ENCODE peak calls at places on chromosomes 16 and 17, in five cellular contexts. One of them, this sample, is unnamed. For H3K36me3, the result is how much of the 10 kb centered on the place peaks cover.

GRCh38 chr16:11156401-11156800 is 99.6 kb downstream of the SOCS1 start:
- DNase-seq in CD4-positive, alpha-beta memory T cell: no peak
- DNase-seq in right atrium auricular region: no peak
- DNase-seq in GM23248: no peak
- DNase-seq in thyroid gland: no peak
- DNase-seq in this sample: no peak

GRCh38 chr17:82795615-82796014 is 43.8 kb downstream of the TBCD start:
- DNase-seq in CD4-positive, alpha-beta memory T cell: no peak
- DNase-seq in right atrium auricular region: no peak
- DNase-seq in GM23248: no peak
- DNase-seq in thyroid gland: no peak
- DNase-seq in this sample: no peak

GRCh38 chr16:84815446-84815845 is 4.3 kb upstream of the CRISPLD2 start:
- DNase-seq in CD4-positive, alpha-beta memory T cell: no peak
- DNase-seq in right atrium auricular region: no peak
- DNase-seq in GM23248: no peak
- DNase-seq in thyroid gland: no peak
- DNase-seq in this sample: no peak

GRCh38 chr17:41284043-41284442 is 8.5 kb downstream of the KRTAP9-7 start:
- DNase-seq in CD4-positive, alpha-beta memory T cell: no peak
- DNase-seq in right atrium auricular region: no peak
- DNase-seq in GM23248: peak
- DNase-seq in thyroid gland: no peak
- DNase-seq in this sample: no peak

GRCh38 chr17:5370411-5370810 is 49.1 kb downstream of the NUP88 start:
- DNase-seq in CD4-positive, alpha-beta memory T cell: no peak
- DNase-seq in right atrium auricular region: no peak
- DNase-seq in GM23248: no peak
- DNase-seq in thyroid gland: no peak
- DNase-seq in this sample: no peak

GRCh38 chr17:78133971-78134898 is 3.7 kb downstream of the TMC8 start:
- DNase-seq in CD4-positive, alpha-beta memory T cell: peak
- DNase-seq in right atrium auricular region: no peak
- DNase-seq in GM23248: peak
- DNase-seq in thyroid gland: peak
- DNase-seq in this sample: no peak

GRCh38 chr17:72683506-72684404 is 408.7 kb downstream of the SLC39A11 start:
- DNase-seq in CD4-positive, alpha-beta memory T cell: no peak
- DNase-seq in right atrium auricular region: no peak
- DNase-seq in GM23248: peak
- DNase-seq in thyroid gland: no peak
- DNase-seq in this sample: no peak

GRCh38 chr17:15659236-15659635 is 24.9 kb downstream of the TRIM16 start:
- DNase-seq in CD4-positive, alpha-beta memory T cell: no peak
- DNase-seq in right atrium auricular region: no peak
- DNase-seq in GM23248: no peak
- DNase-seq in thyroid gland: peak
- DNase-seq in this sample: no peak

GRCh38 chr16:84087461-84088151 is 29.1 kb downstream of the MBTPS1 start:
- DNase-seq in CD4-positive, alpha-beta memory T cell: no peak
- DNase-seq in right atrium auricular region: no peak
- DNase-seq in GM23248: no peak
- DNase-seq in thyroid gland: no peak
- DNase-seq in this sample: no peak

GRCh38 chr16:31880322-31880979 is 6.8 kb downstream of the ZNF267 start:
- DNase-seq in CD4-positive, alpha-beta memory T cell: no peak
- DNase-seq in right atrium auricular region: no peak
- DNase-seq in GM23248: peak
- DNase-seq in thyroid gland: peak
- DNase-seq in this sample: no peak

GRCh38 chr17:19706791-19707727 is 9.3 kb downstream of the SLC47A2 start:
- DNase-seq in CD4-positive, alpha-beta memory T cell: no peak
- DNase-seq in right atrium auricular region: peak
- DNase-seq in GM23248: no peak
- DNase-seq in thyroid gland: no peak
- DNase-seq in this sample: no peak

GRCh38 chr16:48537909-48538745 is 71.9 kb downstream of the N4BP1 start:
- DNase-seq in CD4-positive, alpha-beta memory T cell: no peak
- DNase-seq in right atrium auricular region: peak
- DNase-seq in GM23248: no peak
- DNase-seq in thyroid gland: peak
- DNase-seq in this sample: no peak

GRCh38 chr17:58336456-58337094 is 8.0 kb upstream of the TSPOAP1 start:
- DNase-seq in CD4-positive, alpha-beta memory T cell: no peak
- DNase-seq in right atrium auricular region: no peak
- DNase-seq in GM23248: peak
- DNase-seq in thyroid gland: no peak
- DNase-seq in this sample: no peak

GRCh38 chr16:81519298-81520150 is 74.9 kb downstream of the CMIP start:
- DNase-seq in CD4-positive, alpha-beta memory T cell: no peak
- DNase-seq in right atrium auricular region: no peak
- DNase-seq in GM23248: no peak
- DNase-seq in thyroid gland: no peak
- DNase-seq in this sample: no peak

GRCh38 chr17:28524476-28525415 is 18.6 kb downstream of the FOXN1 start:
- DNase-seq in CD4-positive, alpha-beta memory T cell: no peak
- DNase-seq in right atrium auricular region: no peak
- DNase-seq in GM23248: peak
- DNase-seq in thyroid gland: peak
- DNase-seq in this sample: no peak

GRCh38 chr16:3013491-3013951 is 798 bp downstream of the CLDN9 start:
- DNase-seq in CD4-positive, alpha-beta memory T cell: no peak
- DNase-seq in right atrium auricular region: no peak
- DNase-seq in GM23248: no peak
- DNase-seq in thyroid gland: no peak
- DNase-seq in this sample: no peak

GRCh38 chr17:62987136-62987535 is 21.1 kb downstream of the TANC2 start:
- DNase-seq in CD4-positive, alpha-beta memory T cell: no peak
- DNase-seq in right atrium auricular region: no peak
- DNase-seq in GM23248: no peak
- DNase-seq in thyroid gland: no peak
- DNase-seq in this sample: no peak

GRCh38 chr16:83351846-83352245 is 455.9 kb upstream of the HSBP1 start:
- DNase-seq in CD4-positive, alpha-beta memory T cell: no peak
- DNase-seq in right atrium auricular region: no peak
- DNase-seq in GM23248: peak
- DNase-seq in thyroid gland: no peak
- DNase-seq in this sample: no peak

GRCh38 chr17:16001498-16001897 is 1.9 kb downstream of the TTC19 start:
- DNase-seq in CD4-positive, alpha-beta memory T cell: no peak
- DNase-seq in right atrium auricular region: no peak
- DNase-seq in GM23248: peak
- DNase-seq in thyroid gland: no peak
- DNase-seq in this sample: no peak

GRCh38 chr17:81885869-81886548 is 5.4 kb downstream of the ALYREF start:
- DNase-seq in CD4-positive, alpha-beta memory T cell: no peak
- DNase-seq in right atrium auricular region: no peak
- DNase-seq in GM23248: peak
- DNase-seq in thyroid gland: peak
- DNase-seq in this sample: peak

DNA sequence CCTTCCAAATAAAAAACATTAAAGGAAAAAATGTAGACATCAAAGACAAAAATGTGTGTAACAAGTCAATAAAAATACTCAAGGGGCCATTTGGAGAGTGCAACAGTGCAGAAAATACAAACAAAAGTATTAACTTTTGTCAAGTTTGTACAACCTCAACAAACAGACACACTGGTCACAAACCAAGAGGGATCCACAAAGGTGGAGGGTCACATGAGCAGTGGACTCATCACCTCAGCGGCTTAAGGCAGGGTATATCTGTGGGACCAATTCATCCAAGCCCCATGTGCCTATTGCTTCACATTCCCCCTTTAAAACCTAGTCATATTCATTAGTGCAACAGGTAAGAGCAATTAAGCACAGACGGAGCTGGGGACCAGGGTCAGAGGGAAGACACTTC is 45.2 kb downstream of the DCUN1D3 start:
- DNase-seq in CD4-positive, alpha-beta memory T cell: no peak
- DNase-seq in right atrium auricular region: no peak
- DNase-seq in GM23248: no peak
- DNase-seq in thyroid gland: no peak
- DNase-seq in this sample: no peak
- H3K36me3 ChIP-seq in CD4-positive, alpha-beta memory T cell: under half
- H3K36me3 ChIP-seq in right atrium auricular region: under half
- H3K36me3 ChIP-seq in GM23248: under half
- H3K36me3 ChIP-seq in thyroid gland: under half
- H3K36me3 ChIP-seq in this sample: under half

GRCh38 chr16:29831490-29831889 is 11.2 kb downstream of the MVP start:
- DNase-seq in CD4-positive, alpha-beta memory T cell: no peak
- DNase-seq in right atrium auricular region: no peak
- DNase-seq in GM23248: no peak
- DNase-seq in thyroid gland: no peak
- DNase-seq in this sample: no peak
- H3K36me3 ChIP-seq in CD4-positive, alpha-beta memory T cell: under half
- H3K36me3 ChIP-seq in right atrium auricular region: half or more
- H3K36me3 ChIP-seq in GM23248: under half
- H3K36me3 ChIP-seq in thyroid gland: under half
- H3K36me3 ChIP-seq in this sample: under half

GRCh38 chr16:75235721-75236193 is 15.7 kb downstream of the BCAR1 start:
- DNase-seq in CD4-positive, alpha-beta memory T cell: no peak
- DNase-seq in right atrium auricular region: no peak
- DNase-seq in GM23248: no peak
- DNase-seq in thyroid gland: no peak
- DNase-seq in this sample: no peak
- H3K36me3 ChIP-seq in CD4-positive, alpha-beta memory T cell: under half
- H3K36me3 ChIP-seq in right atrium auricular region: under half
- H3K36me3 ChIP-seq in GM23248: under half
- H3K36me3 ChIP-seq in thyroid gland: under half
- H3K36me3 ChIP-seq in this sample: under half

DNA sequence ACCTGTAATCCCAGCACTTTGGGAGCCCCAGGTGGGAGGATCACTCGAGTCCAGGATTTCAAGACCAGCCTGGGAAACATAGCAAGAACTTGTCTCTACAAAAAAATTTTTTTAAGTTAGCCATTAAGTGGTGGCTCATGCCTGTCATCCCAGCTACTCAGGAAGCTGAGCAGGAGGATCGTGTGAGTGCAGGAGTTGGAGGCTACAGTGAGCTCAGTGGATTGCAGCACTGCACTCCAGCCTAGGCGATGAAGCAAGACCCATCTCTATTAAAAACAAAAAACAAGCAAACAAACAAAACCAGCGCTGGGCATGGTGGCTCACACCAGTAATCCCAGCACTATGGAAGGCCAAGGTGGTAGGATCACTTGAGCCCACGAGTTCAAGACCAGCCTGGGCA is 38.0 kb downstream of the HEATR3 start:
- DNase-seq in CD4-positive, alpha-beta memory T cell: no peak
- DNase-seq in right atrium auricular region: no peak
- DNase-seq in GM23248: peak
- DNase-seq in thyroid gland: no peak
- DNase-seq in this sample: no peak
- H3K36me3 ChIP-seq in CD4-positive, alpha-beta memory T cell: under half
- H3K36me3 ChIP-seq in right atrium auricular region: half or more
- H3K36me3 ChIP-seq in GM23248: half or more
- H3K36me3 ChIP-seq in thyroid gland: under half
- H3K36me3 ChIP-seq in this sample: half or more

GRCh38 chr16:4465977-4466779 is 8.2 kb downstream of the NMRAL1 start:
- DNase-seq in CD4-positive, alpha-beta memory T cell: peak
- DNase-seq in right atrium auricular region: no peak
- DNase-seq in GM23248: no peak
- DNase-seq in thyroid gland: no peak
- DNase-seq in this sample: no peak

GRCh38 chr16:4455951-4456350 is 18.5 kb downstream of the NMRAL1 start:
- DNase-seq in CD4-positive, alpha-beta memory T cell: no peak
- DNase-seq in right atrium auricular region: no peak
- DNase-seq in GM23248: no peak
- DNase-seq in thyroid gland: no peak
- DNase-seq in this sample: no peak

GRCh38 chr16:4463522-4464163 is 10.8 kb downstream of the NMRAL1 start:
- DNase-seq in CD4-positive, alpha-beta memory T cell: no peak
- DNase-seq in right atrium auricular region: no peak
- DNase-seq in GM23248: no peak
- DNase-seq in thyroid gland: no peak
- DNase-seq in this sample: no peak

GRCh38 chr16:4461250-4462085 is 13.0 kb downstream of the NMRAL1 start:
- DNase-seq in CD4-positive, alpha-beta memory T cell: no peak
- DNase-seq in right atrium auricular region: no peak
- DNase-seq in GM23248: no peak
- DNase-seq in thyroid gland: no peak
- DNase-seq in this sample: no peak

DNA sequence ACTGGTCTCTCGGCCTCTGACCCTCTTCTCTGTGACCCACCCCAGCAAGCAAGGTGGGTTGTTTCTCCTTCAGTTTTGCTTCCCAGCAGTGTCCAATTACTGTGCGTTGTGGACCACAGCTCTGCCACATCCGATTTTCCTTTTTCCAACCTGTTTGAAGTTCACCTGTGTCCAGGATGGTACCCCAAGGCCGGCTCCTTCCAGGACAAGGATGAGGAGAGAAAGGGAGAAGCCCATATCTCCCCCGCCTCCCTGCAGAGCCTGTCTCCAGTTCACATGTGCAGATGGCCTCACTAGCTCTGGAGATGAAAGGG is 13.5 kb downstream of the NMRAL1 start:
- DNase-seq in CD4-positive, alpha-beta memory T cell: no peak
- DNase-seq in right atrium auricular region: no peak
- DNase-seq in GM23248: no peak
- DNase-seq in thyroid gland: no peak
- DNase-seq in this sample: no peak
- H3K36me3 ChIP-seq in CD4-positive, alpha-beta memory T cell: under half
- H3K36me3 ChIP-seq in right atrium auricular region: under half
- H3K36me3 ChIP-seq in GM23248: under half
- H3K36me3 ChIP-seq in thyroid gland: under half
- H3K36me3 ChIP-seq in this sample: under half